ENCODE peak calls at places on chromosomes 1 and 21, in eight cellular contexts. H, F, E, U, P, R, X and V are unnamed samples.

GRCh38 chr1:54013393-54014008 is 4.5 kb downstream of the LDLRAD1 start:
- DNase-seq in H (no peak), U (no peak), R (no peak), F (no peak), X (no peak), E (no peak), P (no peak), V (no peak)

GRCh38 chr1:96579639-96580038 is 141.9 kb upstream of the PTBP2 start:
- DNase-seq in H (peak; percentile 7), U (no peak), P (no peak), X (no peak), R (no peak), E (no peak), F (no peak), V (no peak)

GRCh38 chr1:155892801-155893200 is 18.3 kb downstream of the RIT1 start:
- DNase-seq in P (no peak), E (no peak), X (no peak), U (no peak), H (peak; percentile 89), R (no peak), F (no peak), V (no peak)

GRCh38 chr1:180178511-180179161 is 24.0 kb downstream of the QSOX1 start:
- DNase-seq in X (peak; percentile 58), E (peak; percentile 32), U (peak; percentile 60), F (peak; percentile 80), H (peak; percentile 43), P (peak; percentile 68), R (peak; percentile 75), V (no peak)

GRCh38 chr21:42243026-42243425 is 24.1 kb downstream of the ABCG1 start:
- DNase-seq in E (no peak), P (no peak), H (no peak), U (no peak), F (no peak), X (no peak), R (no peak), V (no peak)

GRCh38 chr1:30028283-30028682 is 695.1 kb downstream of the MATN1 start:
- DNase-seq in X (no peak), H (no peak), E (no peak), R (no peak), U (no peak), F (no peak), P (no peak), V (no peak)

GRCh38 chr1:228272831-228273571 is 65.2 kb downstream of the OBSCN start:
- DNase-seq in U (no peak), P (no peak), H (no peak), E (no peak), F (no peak), X (no peak), R (no peak), V (no peak)

GRCh38 chr1:58746757-58747156 is 37.1 kb downstream of the JUN start:
- DNase-seq in E (no peak), H (peak; percentile 72), P (no peak), X (no peak), U (no peak), R (no peak), F (no peak), V (no peak)

GRCh38 chr1:210233216-210233494 is 559 bp downstream of the SERTAD4 start:
- DNase-seq in H (no peak), E (no peak), X (no peak), U (no peak), P (no peak), R (peak; percentile 56), F (no peak), V (no peak)

GRCh38 chr1:41578712-41579335 is 94.3 kb upstream of the EDN2 start:
- DNase-seq in F (no peak), E (no peak), U (no peak), R (peak; percentile 48), X (no peak), H (peak; percentile 30), P (no peak), V (no peak)

GRCh38 chr1:11925938-11926292 is 312 bp downstream of the KIAA2013 start:
- DNase-seq in E (no peak), F (peak; percentile 57), R (no peak), H (no peak), P (no peak), U (no peak), X (peak; percentile 12), V (no peak)

GRCh38 chr1:48027533-48027835 is 30.3 kb upstream of the TRABD2B start:
- DNase-seq in U (no peak), F (no peak), E (no peak), X (no peak), R (no peak), H (no peak), P (no peak), V (no peak)

GRCh38 chr21:42233067-42233981 is 14.4 kb downstream of the ABCG1 start:
- DNase-seq in U (peak; percentile 94), F (peak; percentile 42), H (peak; percentile 20), E (no peak), R (no peak), X (peak; percentile 85), P (peak; percentile 77), V (no peak)

GRCh38 chr1:22880174-22880601 is 92.5 kb downstream of the LACTBL1 start:
- DNase-seq in F (no peak), U (no peak), H (peak; percentile 70), P (no peak), E (no peak), R (no peak), X (no peak), V (no peak)

GRCh38 chr1:54547601-54548388 is at the start of gene ACOT11:
- DNase-seq in H (peak; percentile 66), X (no peak), P (peak; percentile 70), R (peak; percentile 44), U (no peak), E (peak; percentile 88), F (peak; percentile 93), V (peak; percentile 16)

GRCh38 chr1:44453798-44454349 is 48.8 kb downstream of the RNF220 start:
- DNase-seq in X (no peak), H (no peak), R (no peak), E (no peak), U (no peak), P (no peak), F (no peak), V (no peak)

DNA sequence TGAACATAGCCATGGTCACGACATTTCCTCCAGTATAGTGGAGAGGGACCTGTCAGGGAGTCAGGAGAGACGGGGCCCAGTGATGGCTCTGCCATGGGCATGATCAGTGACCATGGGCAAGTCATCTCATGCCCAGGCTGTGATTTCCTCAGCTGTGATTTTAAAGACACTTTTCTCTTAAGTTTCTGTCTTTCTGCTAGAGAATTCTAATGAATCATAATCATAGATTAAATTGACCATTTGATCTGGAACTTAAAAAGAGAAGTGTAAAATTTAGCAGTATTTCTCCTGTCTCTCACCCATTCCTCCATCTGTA is 112.7 kb downstream of the USP25 start:
- DNase-seq in F (no peak), U (no peak), P (no peak), E (no peak), R (no peak), H (no peak), X (no peak), V (no peak)
- H3K27ac ChIP-seq in F (no peak overlapping the region), U (no peak overlapping the region), P (no peak overlapping the region), E (no peak overlapping the region), R (no peak overlapping the region), H (no peak overlapping the region), X (no peak overlapping the region), V (no peak overlapping the region)

GRCh38 chr1:51584021-51584420 is 32.9 kb upstream of the OSBPL9 start:
- DNase-seq in H (no peak), E (no peak), X (no peak), P (no peak), R (no peak), U (no peak), F (no peak), V (no peak)

GRCh38 chr1:51581286-51581685 is 35.6 kb upstream of the OSBPL9 start:
- DNase-seq in U (no peak), E (no peak), R (no peak), H (no peak), X (no peak), F (no peak), P (no peak), V (no peak)

GRCh38 chr1:51578383-51579109 is 38.3 kb upstream of the OSBPL9 start:
- DNase-seq in R (no peak), F (no peak), E (no peak), P (no peak), X (no peak), U (no peak), H (no peak), V (no peak)

GRCh38 chr1:51583532-51583931 is 33.4 kb upstream of the OSBPL9 start:
- DNase-seq in U (no peak), X (no peak), F (peak; percentile 79), P (no peak), E (peak; percentile 88), R (no peak), H (peak; percentile 92), V (peak; percentile 84)
- H3K27ac ChIP-seq in U (no peak overlapping the region), X (no peak overlapping the region), F (no peak overlapping the region), P (no peak overlapping the region), E (peak overlapping the region; percentile 83), R (no peak overlapping the region), H (no peak overlapping the region), V (peak overlapping the region; percentile 70)

DNA sequence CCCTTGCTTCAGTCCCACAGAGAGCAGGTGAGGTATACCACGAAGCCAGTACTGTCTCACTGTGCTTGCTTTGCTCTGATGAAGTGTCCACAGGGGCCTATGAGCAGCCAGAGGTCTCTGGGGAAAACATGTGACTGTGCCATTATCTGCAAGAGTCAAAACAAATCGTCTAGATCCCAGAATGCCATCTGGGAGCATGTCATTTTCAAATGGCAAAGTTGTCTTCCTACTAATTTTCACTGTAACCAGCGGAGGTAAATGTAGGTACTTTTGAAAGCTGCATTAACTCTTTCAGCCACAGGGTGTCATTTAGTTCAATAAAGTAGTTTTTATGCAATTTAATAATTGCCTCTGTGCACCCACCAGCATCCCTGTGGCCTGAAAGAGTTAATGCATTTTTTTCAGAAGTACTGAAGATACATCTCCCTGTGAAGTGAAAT is 173.6 kb upstream of the SGIP1 start:
- DNase-seq in U (no peak), F (no peak), P (no peak), H (no peak), X (no peak), E (no peak), R (no peak), V (no peak)
- H3K27ac ChIP-seq in U (no peak overlapping the region), F (no peak overlapping the region), P (no peak overlapping the region), H (no peak overlapping the region), X (no peak overlapping the region), E (no peak overlapping the region), R (no peak overlapping the region), V (peak overlapping the region; percentile 38)

GRCh38 chr1:36303650-36304360 is 2.4 kb upstream of the SH3D21 start:
- DNase-seq in X (no peak), H (no peak), F (no peak), U (no peak), P (no peak), R (no peak), E (no peak), V (no peak)

GRCh38 chr1:36303244-36303643 is 2.9 kb upstream of the SH3D21 start:
- DNase-seq in R (no peak), X (no peak), H (no peak), P (no peak), E (no peak), F (no peak), U (no peak), V (no peak)

GRCh38 chr1:36298640-36299039 is 7.5 kb upstream of the SH3D21 start:
- DNase-seq in F (no peak), H (no peak), R (no peak), E (no peak), U (no peak), X (no peak), P (no peak), V (no peak)

GRCh38 chr1:36300526-36300925 is 5.6 kb upstream of the SH3D21 start:
- DNase-seq in X (no peak), E (no peak), H (peak; percentile 53), F (no peak), R (no peak), P (no peak), U (no peak), V (no peak)

GRCh38 chr1:36301220-36301619 is 4.9 kb upstream of the SH3D21 start:
- DNase-seq in H (no peak), P (no peak), F (no peak), E (no peak), X (no peak), R (no peak), U (no peak), V (no peak)
- H3K27ac ChIP-seq in H (no peak overlapping the region), P (peak overlapping the region; percentile 67), F (no peak overlapping the region), E (peak overlapping the region; percentile 54), X (no peak overlapping the region), R (no peak overlapping the region), U (no peak overlapping the region), V (no peak overlapping the region)